ENCODE peak calls at places on chromosome 1, in seven cellular contexts. Q, F, L, D, O, S and T are unnamed samples.

GRCh38 chr1:178047403-178048093 is 46.4 kb upstream of the RASAL2 start:
- DNase-seq in Q (no peak), O (no peak), S (no peak), D (no peak), L (no peak), F (no peak), T (no peak)

GRCh38 chr1:47557086-47557866 is 119.4 kb downstream of the FOXD2 start:
- DNase-seq in L (no peak), D (peak), S (no peak), F (no peak), Q (no peak), O (no peak), T (no peak)

GRCh38 chr1:84217239-84217638 is 73.2 kb downstream of the PRKACB start:
- DNase-seq in D (no peak), L (no peak), F (no peak), S (no peak), Q (no peak), O (no peak), T (no peak)

GRCh38 chr1:100494393-100495084 is 43.4 kb upstream of the GPR88 start:
- DNase-seq in F (no peak), S (no peak), D (no peak), Q (no peak), L (no peak), O (peak), T (no peak)

GRCh38 chr1:181349512-181349911 is 133.8 kb upstream of the CACNA1E start:
- DNase-seq in L (no peak), S (no peak), Q (no peak), D (no peak), O (no peak), F (no peak), T (no peak)

GRCh38 chr1:248872752-248873408 is 14.0 kb upstream of the ZNF692 start:
- DNase-seq in Q (peak), O (peak), L (no peak), D (peak), F (peak), S (peak), T (no peak)

GRCh38 chr1:226123591-226124471 is 61.3 kb downstream of the H3-3A start:
- DNase-seq in L (no peak), O (peak), S (no peak), D (peak), Q (no peak), F (no peak), T (no peak)

GRCh38 chr1:39431927-39432326 is 59.5 kb upstream of the BMP8A start:
- DNase-seq in L (no peak), Q (no peak), D (no peak), F (no peak), S (no peak), O (no peak), T (no peak)

GRCh38 chr1:173206816-173207595 is at the start of gene TNFSF4:
- DNase-seq in F (peak), Q (no peak), O (no peak), L (no peak), D (no peak), S (no peak), T (no peak)

GRCh38 chr1:227225715-227226346 is 92.5 kb downstream of the CDC42BPA start:
- DNase-seq in O (peak), D (no peak), Q (no peak), L (no peak), F (no peak), S (peak), T (no peak)

GRCh38 chr1:152953761-152954160 is 6.8 kb downstream of the SPRR5 start:
- DNase-seq in D (no peak), L (no peak), Q (no peak), F (no peak), O (no peak), S (no peak), T (no peak)

GRCh38 chr1:211118407-211119102 is 15.4 kb downstream of the KCNH1 start:
- DNase-seq in O (peak), F (no peak), L (no peak), D (peak), S (no peak), Q (no peak), T (no peak)

GRCh38 chr1:1989102-1989542 is 14.5 kb downstream of the CFAP74 start:
- DNase-seq in L (no peak), D (no peak), S (no peak), F (no peak), O (no peak), Q (no peak), T (peak)